ENCODE peak calls at places on chromosomes 11 and 22, in ten cellular contexts. H, T, U, Q, N, L, E, Z, F and V are unnamed samples.

GRCh38 chr11:68048681-68049508 is 10.1 kb downstream of the TCIRG1 start:
- DNase-seq in E (peak), U (no peak), T (no peak), N (no peak), H (no peak), F (no peak), Q (no peak), L (no peak), Z (no peak), V (peak)

GRCh38 chr11:118634435-118635236 is 27.2 kb downstream of the PHLDB1 start:
- DNase-seq in Q (peak), Z (peak), U (peak), E (peak), F (peak), N (no peak), H (peak), T (no peak), L (peak), V (peak)

GRCh38 chr22:37741312-37741795 is 44.5 kb downstream of the TRIOBP start:
- DNase-seq in H (peak), F (peak), Z (peak), T (peak), N (no peak), Q (peak), L (peak), U (no peak), E (peak), V (no peak)

GRCh38 chr22:42207918-42208317 is 62.5 kb downstream of the TCF20 start:
- DNase-seq in N (no peak), E (no peak), F (no peak), L (no peak), Z (no peak), T (no peak), Q (no peak), H (no peak), U (no peak), V (no peak)

GRCh38 chr11:13384837-13385417 is 78.1 kb downstream of the BTBD10 start:
- DNase-seq in N (no peak), F (peak), T (peak), Z (no peak), U (peak), L (no peak), Q (peak), H (peak), E (no peak), V (peak)

GRCh38 chr11:100574894-100575769 is 112.0 kb upstream of the ARHGAP42 start:
- DNase-seq in H (no peak), Z (no peak), L (no peak), E (no peak), T (no peak), N (no peak), U (no peak), Q (no peak), F (peak), V (no peak)

GRCh38 chr11:64777449-64778222 is 706 bp downstream of the SF1 start:
- DNase-seq in N (peak), F (peak), Q (peak), H (peak), U (peak), E (peak), L (peak), T (peak), Z (peak), V (peak)

GRCh38 chr11:35393093-35393492 is 26.3 kb downstream of the SLC1A2 start:
- DNase-seq in L (no peak), E (no peak), T (no peak), H (no peak), Z (no peak), N (no peak), Q (no peak), U (no peak), F (no peak), V (no peak)

GRCh38 chr11:9092846-9093778 is 1.7 kb upstream of the SCUBE2 start:
- DNase-seq in Z (no peak), H (no peak), U (no peak), F (peak), L (no peak), N (no peak), T (no peak), Q (no peak), E (no peak), V (no peak)

GRCh38 chr11:65442952-65443351 is 20.4 kb downstream of the NEAT1 start:
- DNase-seq in T (no peak), H (no peak), U (no peak), Z (no peak), L (no peak), N (no peak), F (peak), Q (peak), E (no peak), V (peak)

GRCh38 chr11:114166389-114166788 is 106.9 kb downstream of the ZBTB16 start:
- DNase-seq in H (no peak), T (no peak), Q (no peak), F (no peak), Z (no peak), U (no peak), N (no peak), L (no peak), E (no peak), V (no peak)

GRCh38 chr11:23755769-23756168 is 741.1 kb upstream of the LUZP2 start:
- DNase-seq in T (no peak), U (no peak), E (no peak), H (no peak), Q (no peak), N (no peak), F (no peak), Z (no peak), L (no peak), V (no peak)

GRCh38 chr11:60528934-60529333 is 13.7 kb downstream of the MS4A13 start:
- DNase-seq in E (no peak), F (no peak), L (no peak), Q (no peak), H (no peak), T (no peak), N (no peak), U (no peak), Z (no peak), V (no peak)

GRCh38 chr22:46866591-46866990 is 104.1 kb downstream of the TBC1D22A start:
- DNase-seq in E (no peak), F (peak), N (no peak), H (no peak), T (no peak), U (no peak), Q (no peak), Z (no peak), L (no peak), V (peak)

GRCh38 chr22:37485006-37485713 is 1.0 kb downstream of the MFNG start:
- DNase-seq in N (peak), Z (no peak), Q (peak), L (no peak), E (peak), U (no peak), T (no peak), F (no peak), H (peak), V (no peak)

GRCh38 chr11:78586452-78587046 is 11.9 kb upstream of the NARS2 start:
- DNase-seq in N (no peak), L (no peak), Q (no peak), Z (no peak), T (peak), H (no peak), E (no peak), U (peak), F (peak), V (no peak)

GRCh38 chr11:364991-365390 is 4.3 kb upstream of the B4GALNT4 start:
- DNase-seq in Q (no peak), N (no peak), H (no peak), E (no peak), L (no peak), U (no peak), F (no peak), T (no peak), Z (no peak), V (no peak)

GRCh38 chr11:118401880-118402590 is 629 bp downstream of the ATP5MG start:
- DNase-seq in Q (no peak), T (peak), F (peak), H (no peak), U (no peak), E (no peak), Z (no peak), N (no peak), L (no peak), V (no peak)

GRCh38 chr11:119797137-119797611 is 68.2 kb upstream of the NECTIN1 start:
- DNase-seq in L (no peak), Q (no peak), F (no peak), E (no peak), N (no peak), Z (no peak), U (no peak), H (no peak), T (no peak), V (no peak)

GRCh38 chr11:125494601-125494986 is 1.5 kb downstream of the FEZ1 start:
- DNase-seq in U (no peak), E (no peak), N (no peak), F (no peak), Z (no peak), H (no peak), Q (no peak), L (no peak), T (no peak), V (no peak)

GRCh38 chr22:36770116-36770945 is 5.6 kb downstream of the IFT27 start:
- DNase-seq in L (no peak), H (no peak), Z (no peak), E (no peak), U (no peak), N (no peak), F (no peak), T (no peak), Q (no peak), V (peak)

GRCh38 chr11:868802-869201 is 26.1 kb downstream of the TSPAN4 start:
- DNase-seq in Q (no peak), L (no peak), H (no peak), F (no peak), T (no peak), U (no peak), N (no peak), Z (no peak), E (no peak), V (no peak)

GRCh38 chr22:45764051-45764450 is 92.4 kb downstream of the ATXN10 start:
- DNase-seq in F (no peak), H (no peak), Z (no peak), N (no peak), E (no peak), T (no peak), U (no peak), Q (no peak), L (no peak), V (no peak)

GRCh38 chr11:135006800-135007199 is 594.8 kb upstream of the B3GAT1 start:
- DNase-seq in L (no peak), E (no peak), H (no peak), N (no peak), Q (no peak), F (no peak), U (no peak), Z (no peak), T (no peak), V (no peak)

GRCh38 chr22:19103881-19104821 is 18.1 kb downstream of the DGCR2 start:
- DNase-seq in H (no peak), L (no peak), U (peak), E (peak), Z (no peak), N (no peak), F (no peak), T (no peak), Q (peak), V (no peak)

GRCh38 chr11:5713695-5714094 is 22.6 kb upstream of the OR56B1 start:
- DNase-seq in T (no peak), N (no peak), Q (no peak), E (no peak), U (no peak), L (no peak), H (no peak), F (no peak), Z (no peak), V (no peak)

GRCh38 chr11:72123117-72123653 is 10.7 kb upstream of the ANAPC15 start:
- DNase-seq in T (no peak), L (no peak), E (no peak), Z (no peak), F (no peak), Q (no peak), U (no peak), N (no peak), H (no peak), V (no peak)

GRCh38 chr22:42179616-42180015 is 49.0 kb upstream of the CYP2D6 start:
- DNase-seq in U (no peak), T (no peak), N (no peak), E (no peak), F (peak), L (no peak), H (no peak), Q (no peak), Z (no peak), V (peak)

GRCh38 chr11:8967159-8967558 is 2.9 kb upstream of the TMEM9B start:
- DNase-seq in F (no peak), L (no peak), Q (no peak), U (no peak), T (no peak), N (no peak), E (no peak), H (no peak), Z (no peak), V (no peak)

GRCh38 chr22:39244496-39245129 is at the start of gene PDGFB:
- DNase-seq in T (no peak), U (peak), Q (no peak), F (peak), E (peak), H (peak), N (no peak), Z (peak), L (no peak), V (peak)

GRCh38 chr11:215581-216037 is 8.1 kb downstream of the RIC8A start:
- DNase-seq in Z (no peak), U (no peak), Q (no peak), N (no peak), T (no peak), H (no peak), F (no peak), L (no peak), E (no peak), V (peak)

GRCh38 chr11:77203901-77204755 is 76.1 kb downstream of the MYO7A start:
- DNase-seq in U (no peak), Z (no peak), F (no peak), E (no peak), H (no peak), T (no peak), L (no peak), N (no peak), Q (no peak), V (peak)

DNA sequence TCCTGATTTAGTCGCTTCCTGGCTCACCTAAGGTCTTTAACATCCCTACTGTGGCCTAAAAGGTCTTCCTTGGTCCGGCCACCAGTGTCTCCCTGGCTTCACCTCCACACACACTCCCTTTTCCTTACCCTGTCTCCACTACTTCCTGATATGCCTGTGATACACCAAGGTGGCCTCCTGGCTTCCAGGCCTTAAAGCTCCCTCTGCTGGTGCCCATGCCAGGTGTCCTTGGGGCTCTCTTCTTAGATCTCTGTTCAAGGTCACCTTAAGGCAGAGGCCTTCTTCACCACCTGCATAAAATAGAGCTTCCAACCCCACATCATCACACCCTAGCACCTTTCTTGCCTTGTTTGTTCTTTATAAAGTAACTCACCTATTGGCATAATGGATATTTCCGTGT is 787.7 kb downstream of the NTM start:
- DNase-seq in F (peak), Q (no peak), T (no peak), H (no peak), U (no peak), L (no peak), E (no peak), Z (no peak), N (no peak), V (peak)
- TF ChIP-seq CTCF in F (peak), Q (no peak), T (no peak), H (no peak), U (no peak), L (no peak), E (no peak), Z (no peak), N (no peak), V (peak)

DNA sequence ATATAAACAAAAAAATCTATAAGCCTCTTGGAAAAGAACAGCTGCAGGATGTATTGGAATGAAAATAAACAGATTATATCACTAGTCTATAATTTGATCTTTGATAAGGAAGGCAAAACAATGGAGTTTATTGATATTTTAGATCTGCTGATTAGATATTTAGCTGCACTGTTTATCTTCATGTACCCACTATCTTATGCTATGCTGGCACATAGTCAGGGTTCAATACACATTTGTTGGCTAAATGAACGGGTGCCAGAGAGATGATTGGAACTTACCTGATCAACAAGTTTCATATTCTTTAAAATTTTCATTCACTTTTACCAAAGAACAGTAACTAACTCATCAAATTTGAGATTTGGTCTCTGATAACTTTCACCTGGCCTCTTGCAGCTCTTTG is 26.9 kb downstream of the MMP20 start:
- DNase-seq in N (no peak), T (no peak), E (no peak), Q (no peak), U (no peak), Z (no peak), L (no peak), H (no peak), F (no peak), V (no peak)
- H3K27ac ChIP-seq in N (no peak), T (peak), E (no peak), Q (no peak), U (no peak), Z (no peak), L (no peak), H (no peak), F (peak), V (no peak)

DNA sequence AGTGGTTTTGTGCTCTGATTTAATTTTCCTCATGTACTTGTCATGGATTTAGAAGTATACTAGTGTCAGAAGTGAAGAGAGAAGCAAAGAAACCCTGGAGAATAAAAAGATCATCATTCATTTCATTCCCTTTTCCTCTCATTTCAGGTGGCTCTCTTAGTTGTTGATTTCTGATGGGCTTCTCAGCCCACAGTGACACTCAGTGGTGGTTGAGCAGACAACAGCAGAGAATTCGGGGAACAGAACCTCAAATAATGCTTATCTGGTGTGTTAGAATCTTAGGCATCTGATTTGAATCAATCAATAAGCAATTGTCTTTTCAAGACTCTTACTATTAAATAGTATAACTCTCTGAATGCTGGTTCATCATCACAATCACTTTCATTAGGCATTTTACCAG is 1289.4 kb downstream of the FAM181B start:
- DNase-seq in E (no peak), H (no peak), N (no peak), T (no peak), U (no peak), Z (no peak), F (no peak), Q (no peak), L (no peak), V (peak)
- TF ChIP-seq CTCF in E (no peak), H (no peak), N (no peak), T (no peak), U (no peak), Z (peak), F (no peak), Q (no peak), L (no peak), V (peak)

GRCh38 chr11:115237578-115237977 is 266.6 kb downstream of the CADM1 start:
- DNase-seq in H (no peak), U (no peak), Q (no peak), F (no peak), T (no peak), N (no peak), L (no peak), E (no peak), Z (no peak), V (no peak)

GRCh38 chr11:115241899-115242298 is 262.3 kb downstream of the CADM1 start:
- DNase-seq in U (no peak), H (no peak), F (no peak), T (no peak), Z (no peak), Q (no peak), E (no peak), N (no peak), L (no peak), V (no peak)

GRCh38 chr11:115234794-115235193 is 269.4 kb downstream of the CADM1 start:
- DNase-seq in N (no peak), H (no peak), L (no peak), Q (peak), U (no peak), T (no peak), Z (no peak), E (no peak), F (no peak), V (no peak)

GRCh38 chr11:115238802-115239201 is 265.4 kb downstream of the CADM1 start:
- DNase-seq in H (no peak), Z (no peak), E (no peak), F (no peak), Q (peak), L (no peak), T (no peak), U (no peak), N (no peak), V (no peak)

GRCh38 chr11:115238086-115238485 is 266.1 kb downstream of the CADM1 start:
- DNase-seq in Z (no peak), N (no peak), E (no peak), T (no peak), H (no peak), F (no peak), Q (no peak), U (no peak), L (no peak), V (no peak)
- H3K27ac ChIP-seq in Z (no peak), N (no peak), E (no peak), T (no peak), H (no peak), F (no peak), Q (no peak), U (no peak), L (no peak), V (no peak)

GRCh38 chr11:18253222-18253621 is 4.8 kb upstream of the SAA2 start:
- DNase-seq in F (no peak), Z (no peak), E (no peak), L (no peak), T (no peak), Q (no peak), N (no peak), H (no peak), U (no peak), V (peak)
- TF ChIP-seq CTCF in F (no peak), Z (no peak), E (no peak), L (no peak), T (no peak), Q (no peak), N (no peak), H (no peak), U (no peak), V (peak)

GRCh38 chr11:109668973-109669634 is 247.1 kb downstream of the C11orf87 start:
- DNase-seq in T (no peak), E (no peak), U (no peak), N (no peak), Z (no peak), Q (no peak), F (no peak), H (no peak), L (peak), V (no peak)
- H3K27ac ChIP-seq in T (no peak), E (no peak), U (no peak), N (no peak), Z (no peak), Q (no peak), F (no peak), H (no peak), L (no peak), V (no peak)

GRCh38 chr11:26134481-26135355 is 197.2 kb upstream of the ANO3 start:
- DNase-seq in F (peak), L (no peak), T (no peak), H (no peak), U (no peak), Z (no peak), N (no peak), Q (no peak), E (no peak), V (peak)
- TF ChIP-seq CTCF in F (no peak), L (no peak), T (no peak), H (peak), U (no peak), Z (peak), N (no peak), Q (peak), E (peak), V (peak)

GRCh38 chr11:33694346-33695050 is 6.1 kb downstream of the C11orf91 start:
- DNase-seq in H (no peak), U (no peak), E (no peak), F (no peak), L (no peak), N (no peak), T (no peak), Q (no peak), Z (no peak), V (no peak)
- H3K27ac ChIP-seq in H (peak), U (no peak), E (peak), F (peak), L (no peak), N (no peak), T (peak), Q (peak), Z (peak), V (peak)

GRCh38 chr22:24270556-24271405 is at the start of gene SPECC1L:
- DNase-seq in U (peak), H (peak), E (peak), L (peak), Z (peak), N (peak), F (peak), Q (peak), T (peak), V (peak)
- TF ChIP-seq CTCF in U (peak), H (peak), E (peak), L (peak), Z (peak), N (no peak), F (no peak), Q (no peak), T (no peak), V (peak)

GRCh38 chr11:3622521-3622920 is 19.3 kb downstream of the ART5 start:
- DNase-seq in T (no peak), H (no peak), U (no peak), F (no peak), E (no peak), N (no peak), Q (no peak), L (no peak), Z (no peak), V (peak)
- H3K27ac ChIP-seq in T (no peak), H (no peak), U (no peak), F (no peak), E (no peak), N (no peak), Q (no peak), L (no peak), Z (no peak), V (no peak)